ENCODE peak calls at places on chromosomes 11 and 22, in nine cellular contexts. E is right lobe of liver; N is fibroblast of villous mesenchyme; R is brain microvascular endothelial cell; F is foreskin fibroblast; X is AG09309; Z is cardiac fibroblast; Q is lower lobe of right lung; B is CD8-positive, alpha-beta T cell. C is an unnamed sample.

GRCh38 chr11:7046474-7046873 is 26.2 kb downstream of the NLRP14 start:
- DNase-seq in E (no peak), N (peak; percentile 37), R (peak; percentile 41), F (peak; percentile 82), X (peak; percentile 23), Z (peak; percentile 51), Q (no peak), B (no peak), C (no peak)

GRCh38 chr11:610146-610801 is 5.5 kb downstream of the IRF7 start:
- DNase-seq in E (no peak), N (no peak), R (no peak), F (no peak), X (no peak), Z (no peak), Q (no peak), B (peak; percentile 15), C (no peak)

GRCh38 chr11:75492181-75492820 is 33.4 kb downstream of the GDPD5 start:
- DNase-seq in E (no peak), N (no peak), R (no peak), F (no peak), X (no peak), Z (no peak), Q (no peak), B (peak; percentile 68), C (no peak)

GRCh38 chr11:17208257-17208999 is 642 bp upstream of the PIK3C2A start:
- DNase-seq in E (no peak), N (peak; percentile 72), R (peak; percentile 50), F (peak; percentile 65), X (no peak), Z (peak; percentile 72), Q (no peak), B (peak; percentile 48), C (peak; percentile 86)

GRCh38 chr11:44305643-44306468 is 4.1 kb downstream of the ALX4 start:
- DNase-seq in E (no peak), N (peak; percentile 33), R (peak; percentile 9), F (no peak), X (no peak), Z (no peak), Q (peak; percentile 60), B (peak; percentile 15), C (no peak)

GRCh38 chr11:125128450-125128849 is 17.0 kb upstream of the TMEM218 start:
- DNase-seq in E (no peak), N (peak; percentile 49), R (peak; percentile 52), F (peak; percentile 73), X (peak; percentile 17), Z (peak; percentile 41), Q (no peak), B (no peak), C (no peak)

GRCh38 chr22:46041642-46042041 is 64.7 kb upstream of the WNT7B start:
- DNase-seq in E (peak; percentile 39), N (no peak), R (no peak), F (no peak), X (no peak), Z (no peak), Q (peak; percentile 28), B (no peak), C (no peak)

GRCh38 chr11:1500466-1501420 is 14.2 kb upstream of the MOB2 start:
- DNase-seq in E (peak; percentile 35), N (no peak), R (no peak), F (no peak), X (no peak), Z (no peak), Q (peak; percentile 41), B (peak; percentile 14), C (no peak)

GRCh38 chr11:83063073-83063754 is 8.5 kb downstream of the RAB30 start:
- DNase-seq in E (no peak), N (peak; percentile 55), R (no peak), F (peak; percentile 24), X (peak; percentile 44), Z (peak; percentile 55), Q (no peak), B (no peak), C (no peak)

GRCh38 chr11:66841861-66842260 is 1.4 kb upstream of the RCE1 start:
- DNase-seq in E (no peak), N (no peak), R (no peak), F (no peak), X (no peak), Z (no peak), Q (no peak), B (no peak), C (no peak)

GRCh38 chr11:75795276-75796090 is 19.5 kb upstream of the UVRAG start:
- DNase-seq in E (peak; percentile 89), N (no peak), R (no peak), F (no peak), X (no peak), Z (no peak), Q (no peak), B (no peak), C (no peak)

GRCh38 chr11:59195596-59195995 is 17.1 kb downstream of the MPEG1 start:
- DNase-seq in E (no peak), N (no peak), R (no peak), F (no peak), X (no peak), Z (no peak), Q (no peak), B (no peak), C (no peak)

DNA sequence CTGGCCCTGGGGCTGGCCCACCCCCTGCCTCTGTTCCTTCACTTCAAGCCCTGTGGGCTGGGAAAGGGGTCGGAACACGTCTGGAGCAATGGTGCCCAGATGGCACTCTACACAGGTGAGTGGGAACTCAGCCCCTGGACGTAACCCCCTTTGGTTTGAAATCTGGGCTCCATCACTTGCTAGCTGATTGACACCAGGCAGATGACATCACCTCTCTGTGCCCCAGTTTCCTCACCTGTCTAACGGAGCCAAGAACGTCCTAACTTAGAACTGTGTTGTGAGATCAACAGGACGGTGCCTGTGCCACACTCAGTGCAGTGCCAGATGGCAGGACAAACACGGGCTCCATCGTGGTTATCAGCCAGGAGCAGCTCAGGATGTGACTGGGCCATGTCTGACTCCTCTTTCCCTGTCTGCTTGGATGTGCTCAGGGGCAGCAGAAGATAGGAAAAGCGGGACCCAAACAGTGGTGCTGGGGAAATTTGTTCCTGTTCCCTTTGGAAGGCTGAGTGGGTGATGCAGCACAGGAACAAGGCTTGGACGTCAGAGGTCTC is 24.4 kb downstream of the NPTXR start:
- DNase-seq in E (no peak), N (no peak), R (no peak), F (no peak), X (no peak), Z (no peak), Q (no peak), B (no peak), C (no peak)
- TF ChIP-seq CTCF in E (no peak), N (no peak), R (no peak), F (no peak), X (no peak), Z (no peak), Q (no peak), B (no peak), C (no peak)

DNA sequence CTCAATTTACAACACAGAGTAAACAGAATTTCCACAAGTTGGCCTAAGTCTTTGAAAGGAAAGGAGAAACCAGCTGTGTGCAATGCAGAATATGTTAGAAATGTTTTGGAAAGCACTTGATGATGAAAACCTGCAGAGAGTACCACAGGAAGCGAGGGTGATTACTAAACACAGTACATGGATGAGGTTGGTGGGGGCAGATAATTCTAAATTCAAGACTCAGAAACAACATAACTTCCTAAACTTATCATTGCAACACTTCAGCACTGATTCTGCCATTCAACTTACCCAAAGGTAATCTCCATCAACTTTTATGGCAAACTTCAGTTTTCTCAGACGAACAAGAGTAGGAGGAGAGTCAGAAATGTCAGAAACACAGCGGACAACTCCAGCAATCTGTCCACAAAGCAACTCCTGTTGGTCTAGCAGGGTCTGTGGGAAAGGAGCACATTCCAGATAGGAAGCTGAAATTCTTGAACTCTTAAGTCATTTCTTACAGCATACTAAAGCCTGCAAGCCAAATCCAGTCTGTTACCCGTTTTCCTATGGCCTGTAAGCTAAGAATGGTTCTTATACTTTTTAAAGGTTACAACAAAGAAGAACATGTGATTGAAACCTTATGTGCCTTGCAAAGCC is 6.8 kb downstream of the HPS4 start:
- DNase-seq in E (no peak), N (peak; percentile 23), R (peak; percentile 69), F (no peak), X (no peak), Z (peak; percentile 72), Q (no peak), B (no peak), C (no peak)
- H3K4me3 ChIP-seq in E (no peak overlapping the region), N (no peak overlapping the region), R (no peak overlapping the region), F (no peak overlapping the region), X (no peak overlapping the region), Z (no peak overlapping the region), Q (no peak overlapping the region), B (no peak overlapping the region), C (no peak overlapping the region)

DNA sequence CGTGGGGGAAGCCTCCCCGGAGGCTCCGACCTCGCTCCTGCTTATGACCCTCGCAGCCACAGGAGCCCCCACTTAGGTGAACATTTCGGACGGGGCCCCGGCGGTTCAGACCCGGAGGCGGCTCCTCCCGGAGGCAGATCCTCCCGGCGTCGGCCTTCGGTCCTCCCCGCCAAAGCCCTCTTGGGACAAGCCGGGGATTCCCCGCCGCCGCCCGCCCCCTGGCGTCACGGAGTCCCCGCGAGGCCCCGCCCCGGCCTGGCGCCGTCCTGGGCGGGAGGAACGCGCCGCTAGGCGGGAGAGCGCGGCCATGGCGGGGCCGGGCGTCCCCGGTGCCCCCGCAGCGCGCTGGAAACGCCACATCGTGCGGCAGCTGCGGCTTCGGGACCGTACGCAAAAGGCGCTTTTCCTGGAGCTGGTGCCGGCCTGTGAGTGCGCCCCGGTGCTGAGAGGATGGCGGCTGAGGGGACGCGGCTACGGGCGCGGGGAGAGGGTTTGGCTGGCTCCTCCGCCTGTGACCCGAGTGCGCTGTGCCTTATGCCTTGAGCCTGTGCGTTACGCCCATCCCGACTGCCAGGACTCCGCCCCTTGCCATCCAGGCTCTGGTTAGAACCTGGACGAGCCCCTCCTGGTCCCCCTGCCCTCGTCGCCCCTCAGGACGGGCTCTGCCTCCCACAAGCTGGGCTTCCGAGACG is at the start of gene ATG16L2:
- DNase-seq in E (peak; percentile 92), N (peak; percentile 89), R (peak; percentile 65), F (peak; percentile 95), X (no peak), Z (peak; percentile 88), Q (peak; percentile 91), B (peak; percentile 87), C (peak; percentile 47)
- TF ChIP-seq CTCF in E (no peak), N (peak; percentile 13), R (no peak), F (no peak), X (no peak), Z (no peak), Q (peak; percentile 39), B (no peak), C (peak; percentile 17)

GRCh38 chr22:50250555-50251471 is at the start of gene HDAC10:
- DNase-seq in E (peak; percentile 88), N (peak; percentile 82), R (peak; percentile 67), F (peak; percentile 94), X (no peak), Z (peak; percentile 85), Q (peak; percentile 92), B (peak; percentile 76), C (no peak)

GRCh38 chr22:50248192-50249084 is 2.6 kb downstream of the HDAC10 start:
- DNase-seq in E (no peak), N (no peak), R (no peak), F (no peak), X (no peak), Z (no peak), Q (no peak), B (no peak), C (no peak)

GRCh38 chr22:50250249-50250554 is 863 bp downstream of the HDAC10 start:
- DNase-seq in E (no peak), N (no peak), R (no peak), F (no peak), X (no peak), Z (no peak), Q (no peak), B (no peak), C (no peak)

GRCh38 chr22:50247748-50248147 is 2.9 kb upstream of the TUBGCP6 start:
- DNase-seq in E (no peak), N (peak; percentile 39), R (peak; percentile 75), F (peak; percentile 79), X (no peak), Z (peak; percentile 71), Q (no peak), B (peak; percentile 60), C (peak; percentile 66)

GRCh38 chr22:50249382-50250248 is 1.4 kb downstream of the HDAC10 start:
- DNase-seq in E (no peak), N (no peak), R (no peak), F (no peak), X (no peak), Z (no peak), Q (no peak), B (no peak), C (no peak)
- H3K4me3 ChIP-seq in E (no peak overlapping the region), N (peak overlapping the region; percentile 76), R (peak overlapping the region; percentile 74), F (peak overlapping the region; percentile 83), X (peak overlapping the region; percentile 75), Z (no peak overlapping the region), Q (peak overlapping the region; percentile 92), B (peak overlapping the region; percentile 89), C (peak overlapping the region; percentile 79)

C was measured in LNCaP clone FGC.